ENCODE peak calls at places on chromosomes 3 and 15, in seven cellular contexts. X is small intestine; T is neural progenitor cell; B is brain microvascular endothelial cell; A is naive thymus-derived CD4-positive, alpha-beta T cell; Y is AG10803; C is A549. L is an unnamed sample.

GRCh38 chr3:51501833-51502561 is 2.2 kb upstream of the DCAF1 start:
- DNase-seq in X (peak; percentile 69), T (peak; percentile 86), B (peak; percentile 65), A (peak; percentile 80), Y (peak; percentile 67), C (peak; percentile 32), L (peak; percentile 71)

GRCh38 chr3:105274958-105275357 is 91.8 kb upstream of the ALCAM start:
- DNase-seq in X (no peak), T (no peak), B (peak; percentile 67), A (no peak), Y (peak; percentile 36), C (no peak), L (no peak)

GRCh38 chr3:43638594-43639447 is 17.0 kb upstream of the ANO10 start:
- DNase-seq in X (peak; percentile 81), T (peak; percentile 6), B (no peak), A (no peak), Y (no peak), C (no peak), L (peak; percentile 16)

GRCh38 chr3:64594129-64594528 is 93.7 kb downstream of the ADAMTS9 start:
- DNase-seq in X (no peak), T (no peak), B (no peak), A (no peak), Y (no peak), C (no peak), L (no peak)

GRCh38 chr3:63724987-63725386 is 72.5 kb downstream of the SNTN start:
- DNase-seq in X (no peak), T (no peak), B (peak; percentile 92), A (no peak), Y (peak; percentile 91), C (peak; percentile 1), L (no peak)

GRCh38 chr3:15367059-15367458 is 34.7 kb upstream of the SH3BP5 start:
- DNase-seq in X (no peak), T (no peak), B (peak; percentile 21), A (no peak), Y (no peak), C (no peak), L (no peak)

GRCh38 chr3:195356151-195357086 is 85.5 kb upstream of the XXYLT1 start:
- DNase-seq in X (no peak), T (peak; percentile 18), B (no peak), A (no peak), Y (peak; percentile 17), C (no peak), L (no peak)

GRCh38 chr3:97359958-97360357 is 404.6 kb upstream of the ARL6 start:
- DNase-seq in X (no peak), T (no peak), B (no peak), A (no peak), Y (no peak), C (no peak), L (no peak)

GRCh38 chr15:64045106-64045435 is 1.2 kb downstream of the DAPK2 start:
- DNase-seq in X (peak; percentile 24), T (no peak), B (no peak), A (no peak), Y (no peak), C (no peak), L (no peak)

GRCh38 chr15:98713585-98714001 is 65.3 kb downstream of the IGF1R start:
- DNase-seq in X (no peak), T (no peak), B (no peak), A (no peak), Y (peak; percentile 72), C (no peak), L (peak; percentile 80)

GRCh38 chr3:87248831-87249230 is 21.7 kb downstream of the CHMP2B start:
- DNase-seq in X (no peak), T (no peak), B (no peak), A (no peak), Y (no peak), C (no peak), L (no peak)

GRCh38 chr3:134381836-134382442 is 7.7 kb upstream of the AMOTL2 start:
- DNase-seq in X (peak; percentile 89), T (no peak), B (no peak), A (peak; percentile 16), Y (no peak), C (no peak), L (no peak)

GRCh38 chr15:71559098-71559497 is 251.3 kb upstream of the NR2E3 start:
- DNase-seq in X (no peak), T (no peak), B (peak; percentile 72), A (no peak), Y (peak; percentile 72), C (no peak), L (no peak)

GRCh38 chr15:75228787-75229186 is 27.1 kb downstream of the C15orf39 start:
- DNase-seq in X (no peak), T (no peak), B (no peak), A (no peak), Y (no peak), C (no peak), L (no peak)

GRCh38 chr3:13259831-13260230 is 160.3 kb downstream of the NUP210 start:
- DNase-seq in X (no peak), T (no peak), B (no peak), A (no peak), Y (no peak), C (no peak), L (no peak)

GRCh38 chr3:160648701-160649100 is 28.3 kb upstream of the ARL14 start:
- DNase-seq in X (peak; percentile 46), T (no peak), B (no peak), A (no peak), Y (no peak), C (no peak), L (no peak)

GRCh38 chr3:188881954-188882641 is 289.7 kb upstream of the TPRG1 start:
- DNase-seq in X (no peak), T (no peak), B (peak; percentile 29), A (no peak), Y (peak; percentile 88), C (peak; percentile 10), L (no peak)

GRCh38 chr3:32246079-32246675 is 7.7 kb downstream of the CMTM8 start:
- DNase-seq in X (peak; percentile 70), T (no peak), B (no peak), A (no peak), Y (no peak), C (no peak), L (no peak)

GRCh38 chr15:92930776-92931175 is 30.7 kb downstream of the CHD2 start:
- DNase-seq in X (no peak), T (no peak), B (peak; percentile 70), A (no peak), Y (peak; percentile 89), C (no peak), L (no peak)

GRCh38 chr3:100079328-100079727 is 35.0 kb downstream of the FILIP1L start:
- DNase-seq in X (no peak), T (no peak), B (no peak), A (no peak), Y (no peak), C (no peak), L (no peak)

GRCh38 chr3:142215111-142215510 is 10.3 kb downstream of the GK5 start:
- DNase-seq in X (peak; percentile 71), T (no peak), B (no peak), A (no peak), Y (peak; percentile 6), C (no peak), L (no peak)

GRCh38 chr3:179181993-179182551 is 33.9 kb downstream of the PIK3CA start:
- DNase-seq in X (no peak), T (no peak), B (peak; percentile 43), A (no peak), Y (no peak), C (no peak), L (no peak)

GRCh38 chr3:151553873-151554272 is 93.0 kb upstream of the IGSF10 start:
- DNase-seq in X (no peak), T (no peak), B (peak; percentile 36), A (no peak), Y (peak; percentile 85), C (no peak), L (no peak)

GRCh38 chr3:189237516-189237915 is 65.7 kb downstream of the TPRG1 start:
- DNase-seq in X (no peak), T (no peak), B (no peak), A (no peak), Y (peak; percentile 11), C (no peak), L (no peak)

GRCh38 chr3:157532529-157533297 is 29.5 kb upstream of the VEPH1 start:
- DNase-seq in X (peak; percentile 61), T (peak; percentile 86), B (peak; percentile 71), A (no peak), Y (peak; percentile 93), C (peak; percentile 58), L (peak; percentile 56)

DNA sequence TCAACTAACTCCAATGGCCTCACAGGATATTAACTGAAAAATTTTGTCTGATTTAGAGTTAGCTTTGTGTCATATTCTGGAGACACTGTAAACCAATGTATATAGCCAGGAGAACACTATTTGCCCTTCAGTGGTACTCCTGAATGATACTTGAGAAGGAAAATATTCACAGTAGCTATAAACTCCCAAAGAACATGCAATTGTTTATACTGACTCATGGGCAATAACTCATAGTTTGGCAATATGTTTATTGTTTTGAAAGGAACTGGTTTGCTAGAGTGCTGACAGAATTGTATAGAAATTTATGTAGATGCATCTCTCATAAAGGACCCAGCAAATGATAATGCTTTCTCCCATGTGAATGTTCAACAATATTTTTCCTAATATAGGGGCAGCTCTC is 537.6 kb downstream of the PLOD2 start:
- DNase-seq in X (no peak), T (no peak), B (no peak), A (no peak), Y (no peak), C (no peak), L (no peak)
- H3K4me3 ChIP-seq in X (no peak overlapping the region), T (no peak overlapping the region), B (no peak overlapping the region), A (no peak overlapping the region), Y (no peak overlapping the region), C (no peak overlapping the region), L (no peak overlapping the region)

GRCh38 chr15:82062479-82062878 is 16.7 kb upstream of the MEX3B start:
- DNase-seq in X (no peak), T (no peak), B (no peak), A (no peak), Y (no peak), C (no peak), L (no peak)

GRCh38 chr15:82060817-82061216 is 15.0 kb upstream of the MEX3B start:
- DNase-seq in X (no peak), T (no peak), B (no peak), A (no peak), Y (no peak), C (no peak), L (no peak)

GRCh38 chr15:82058026-82058425 is 12.2 kb upstream of the MEX3B start:
- DNase-seq in X (no peak), T (peak; percentile 20), B (no peak), A (no peak), Y (no peak), C (no peak), L (no peak)

GRCh38 chr15:82056900-82057825 is 11.3 kb upstream of the MEX3B start:
- DNase-seq in X (no peak), T (peak; percentile 45), B (no peak), A (no peak), Y (no peak), C (no peak), L (no peak)

GRCh38 chr15:82058517-82059204 is 12.8 kb upstream of the MEX3B start:
- DNase-seq in X (no peak), T (no peak), B (no peak), A (no peak), Y (no peak), C (no peak), L (no peak)
- H3K4me3 ChIP-seq in X (no peak overlapping the region), T (peak overlapping the region; percentile 34), B (no peak overlapping the region), A (no peak overlapping the region), Y (no peak overlapping the region), C (no peak overlapping the region), L (no peak overlapping the region)

GRCh38 chr3:6697722-6698121 is 163.2 kb upstream of the GRM7 start:
- DNase-seq in X (no peak), T (no peak), B (no peak), A (no peak), Y (no peak), C (no peak), L (no peak)
- H3K4me3 ChIP-seq in X (no peak overlapping the region), T (no peak overlapping the region), B (no peak overlapping the region), A (no peak overlapping the region), Y (no peak overlapping the region), C (no peak overlapping the region), L (no peak overlapping the region)

GRCh38 chr15:40755821-40756220 is 767 bp upstream of the RMDN3 start:
- DNase-seq in X (no peak), T (no peak), B (no peak), A (no peak), Y (no peak), C (no peak), L (no peak)
- H3K4me3 ChIP-seq in X (peak overlapping the region; percentile 82), T (peak overlapping the region; percentile 85), B (peak overlapping the region; percentile 98), A (peak overlapping the region; percentile 94), Y (peak overlapping the region; percentile 95), C (peak overlapping the region; percentile 91), L (peak overlapping the region; percentile 95)